ENCODE peak calls at places on chromosomes 7 and 10, in seven cellular contexts. One of them, this sample, is unnamed.

GRCh38 chr10:47365561-47365960 is 17.4 kb downstream of the RBP3 start:
- DNase-seq in activated CD8-positive, alpha-beta memory T cell treated with anti-CD3 and anti-CD28 coated beads, Interleukin-2, amount 10 ng/mL, durations not matched to agents 7 days and 5 days: no peak
- DNase-seq in NCI-H1092: no peak
- DNase-seq in activated T-cell treated with anti-CD3 and anti-CD28 coated beads, Interleukin-2, amount 50 U/mL, for 72 hours: no peak
- DNase-seq in activated T-helper 1 cell treated with Interleukin-2 at 50 U/mL for 16 hours: no peak
- DNase-seq in activated effector memory CD4-positive, alpha-beta T cell treated with anti-CD3 and anti-CD28 coated beads, Interleukin-2, amount 50 U/mL, for 16 hours: peak
- DNase-seq in HTR-8/SVneo: no peak
- DNase-seq in this sample: no peak

GRCh38 chr7:77351539-77352004 is 64.6 kb downstream of the GSAP start:
- DNase-seq in activated CD8-positive, alpha-beta memory T cell treated with anti-CD3 and anti-CD28 coated beads, Interleukin-2, amount 10 ng/mL, durations not matched to agents 7 days and 5 days: peak
- DNase-seq in NCI-H1092: no peak
- DNase-seq in activated effector memory CD4-positive, alpha-beta T cell treated with anti-CD3 and anti-CD28 coated beads, Interleukin-2, amount 50 U/mL, for 16 hours: peak
- DNase-seq in activated T-helper 1 cell treated with Interleukin-2 at 50 U/mL for 16 hours: peak
- DNase-seq in HTR-8/SVneo: no peak
- DNase-seq in activated T-cell treated with anti-CD3 and anti-CD28 coated beads, Interleukin-2, amount 50 U/mL, for 72 hours: peak
- DNase-seq in this sample: peak

GRCh38 chr7:27739301-27739913 is 555 bp upstream of the TAX1BP1 start:
- DNase-seq in NCI-H1092: no peak
- DNase-seq in activated effector memory CD4-positive, alpha-beta T cell treated with anti-CD3 and anti-CD28 coated beads, Interleukin-2, amount 50 U/mL, for 16 hours: no peak
- DNase-seq in activated CD8-positive, alpha-beta memory T cell treated with anti-CD3 and anti-CD28 coated beads, Interleukin-2, amount 10 ng/mL, durations not matched to agents 7 days and 5 days: no peak
- DNase-seq in activated T-cell treated with anti-CD3 and anti-CD28 coated beads, Interleukin-2, amount 50 U/mL, for 72 hours: no peak
- DNase-seq in activated T-helper 1 cell treated with Interleukin-2 at 50 U/mL for 16 hours: peak
- DNase-seq in HTR-8/SVneo: peak
- DNase-seq in this sample: no peak

GRCh38 chr7:116463956-116464355 is 35.6 kb upstream of the CAV2 start:
- DNase-seq in activated T-helper 1 cell treated with Interleukin-2 at 50 U/mL for 16 hours: no peak
- DNase-seq in activated CD8-positive, alpha-beta memory T cell treated with anti-CD3 and anti-CD28 coated beads, Interleukin-2, amount 10 ng/mL, durations not matched to agents 7 days and 5 days: no peak
- DNase-seq in activated T-cell treated with anti-CD3 and anti-CD28 coated beads, Interleukin-2, amount 50 U/mL, for 72 hours: no peak
- DNase-seq in NCI-H1092: no peak
- DNase-seq in HTR-8/SVneo: no peak
- DNase-seq in activated effector memory CD4-positive, alpha-beta T cell treated with anti-CD3 and anti-CD28 coated beads, Interleukin-2, amount 50 U/mL, for 16 hours: no peak
- DNase-seq in this sample: no peak

GRCh38 chr10:80410122-80410521 is 1.8 kb downstream of the PRXL2A start:
- DNase-seq in HTR-8/SVneo: no peak
- DNase-seq in activated T-cell treated with anti-CD3 and anti-CD28 coated beads, Interleukin-2, amount 50 U/mL, for 72 hours: no peak
- DNase-seq in NCI-H1092: no peak
- DNase-seq in activated CD8-positive, alpha-beta memory T cell treated with anti-CD3 and anti-CD28 coated beads, Interleukin-2, amount 10 ng/mL, durations not matched to agents 7 days and 5 days: no peak
- DNase-seq in activated effector memory CD4-positive, alpha-beta T cell treated with anti-CD3 and anti-CD28 coated beads, Interleukin-2, amount 50 U/mL, for 16 hours: no peak
- DNase-seq in activated T-helper 1 cell treated with Interleukin-2 at 50 U/mL for 16 hours: no peak
- DNase-seq in this sample: no peak

GRCh38 chr7:922334-923107 is 32.0 kb downstream of the ADAP1 start:
- DNase-seq in activated T-helper 1 cell treated with Interleukin-2 at 50 U/mL for 16 hours: no peak
- DNase-seq in NCI-H1092: no peak
- DNase-seq in HTR-8/SVneo: no peak
- DNase-seq in activated T-cell treated with anti-CD3 and anti-CD28 coated beads, Interleukin-2, amount 50 U/mL, for 72 hours: peak
- DNase-seq in activated effector memory CD4-positive, alpha-beta T cell treated with anti-CD3 and anti-CD28 coated beads, Interleukin-2, amount 50 U/mL, for 16 hours: peak
- DNase-seq in activated CD8-positive, alpha-beta memory T cell treated with anti-CD3 and anti-CD28 coated beads, Interleukin-2, amount 10 ng/mL, durations not matched to agents 7 days and 5 days: peak
- DNase-seq in this sample: peak

GRCh38 chr7:16320261-16320660 is 101.1 kb downstream of the CRPPA start:
- DNase-seq in activated effector memory CD4-positive, alpha-beta T cell treated with anti-CD3 and anti-CD28 coated beads, Interleukin-2, amount 50 U/mL, for 16 hours: no peak
- DNase-seq in NCI-H1092: no peak
- DNase-seq in activated T-helper 1 cell treated with Interleukin-2 at 50 U/mL for 16 hours: no peak
- DNase-seq in activated T-cell treated with anti-CD3 and anti-CD28 coated beads, Interleukin-2, amount 50 U/mL, for 72 hours: no peak
- DNase-seq in activated CD8-positive, alpha-beta memory T cell treated with anti-CD3 and anti-CD28 coated beads, Interleukin-2, amount 10 ng/mL, durations not matched to agents 7 days and 5 days: no peak
- DNase-seq in HTR-8/SVneo: no peak
- DNase-seq in this sample: no peak

GRCh38 chr10:84424731-84425165 is 96.4 kb downstream of the CCSER2 start:
- DNase-seq in activated T-cell treated with anti-CD3 and anti-CD28 coated beads, Interleukin-2, amount 50 U/mL, for 72 hours: no peak
- DNase-seq in activated effector memory CD4-positive, alpha-beta T cell treated with anti-CD3 and anti-CD28 coated beads, Interleukin-2, amount 50 U/mL, for 16 hours: no peak
- DNase-seq in activated CD8-positive, alpha-beta memory T cell treated with anti-CD3 and anti-CD28 coated beads, Interleukin-2, amount 10 ng/mL, durations not matched to agents 7 days and 5 days: peak
- DNase-seq in NCI-H1092: no peak
- DNase-seq in activated T-helper 1 cell treated with Interleukin-2 at 50 U/mL for 16 hours: no peak
- DNase-seq in HTR-8/SVneo: peak
- DNase-seq in this sample: no peak

GRCh38 chr10:60951272-60951724 is 7.3 kb upstream of the RHOBTB1 start:
- DNase-seq in HTR-8/SVneo: no peak
- DNase-seq in activated CD8-positive, alpha-beta memory T cell treated with anti-CD3 and anti-CD28 coated beads, Interleukin-2, amount 10 ng/mL, durations not matched to agents 7 days and 5 days: no peak
- DNase-seq in activated T-cell treated with anti-CD3 and anti-CD28 coated beads, Interleukin-2, amount 50 U/mL, for 72 hours: no peak
- DNase-seq in activated T-helper 1 cell treated with Interleukin-2 at 50 U/mL for 16 hours: no peak
- DNase-seq in activated effector memory CD4-positive, alpha-beta T cell treated with anti-CD3 and anti-CD28 coated beads, Interleukin-2, amount 50 U/mL, for 16 hours: no peak
- DNase-seq in NCI-H1092: no peak
- DNase-seq in this sample: no peak

GRCh38 chr10:119620241-119620753 is 23.5 kb upstream of the TIAL1 start:
- DNase-seq in activated T-cell treated with anti-CD3 and anti-CD28 coated beads, Interleukin-2, amount 50 U/mL, for 72 hours: peak
- DNase-seq in HTR-8/SVneo: no peak
- DNase-seq in activated CD8-positive, alpha-beta memory T cell treated with anti-CD3 and anti-CD28 coated beads, Interleukin-2, amount 10 ng/mL, durations not matched to agents 7 days and 5 days: no peak
- DNase-seq in NCI-H1092: no peak
- DNase-seq in activated effector memory CD4-positive, alpha-beta T cell treated with anti-CD3 and anti-CD28 coated beads, Interleukin-2, amount 50 U/mL, for 16 hours: no peak
- DNase-seq in activated T-helper 1 cell treated with Interleukin-2 at 50 U/mL for 16 hours: no peak
- DNase-seq in this sample: no peak

GRCh38 chr7:40047661-40048060 is 86.8 kb downstream of the MPLKIP start:
- DNase-seq in activated CD8-positive, alpha-beta memory T cell treated with anti-CD3 and anti-CD28 coated beads, Interleukin-2, amount 10 ng/mL, durations not matched to agents 7 days and 5 days: no peak
- DNase-seq in NCI-H1092: no peak
- DNase-seq in HTR-8/SVneo: no peak
- DNase-seq in activated effector memory CD4-positive, alpha-beta T cell treated with anti-CD3 and anti-CD28 coated beads, Interleukin-2, amount 50 U/mL, for 16 hours: no peak
- DNase-seq in activated T-cell treated with anti-CD3 and anti-CD28 coated beads, Interleukin-2, amount 50 U/mL, for 72 hours: no peak
- DNase-seq in activated T-helper 1 cell treated with Interleukin-2 at 50 U/mL for 16 hours: no peak
- DNase-seq in this sample: no peak

GRCh38 chr10:116838143-116838725 is 11.1 kb upstream of the ENO4 start:
- DNase-seq in activated CD8-positive, alpha-beta memory T cell treated with anti-CD3 and anti-CD28 coated beads, Interleukin-2, amount 10 ng/mL, durations not matched to agents 7 days and 5 days: no peak
- DNase-seq in activated T-helper 1 cell treated with Interleukin-2 at 50 U/mL for 16 hours: no peak
- DNase-seq in activated effector memory CD4-positive, alpha-beta T cell treated with anti-CD3 and anti-CD28 coated beads, Interleukin-2, amount 50 U/mL, for 16 hours: no peak
- DNase-seq in NCI-H1092: no peak
- DNase-seq in activated T-cell treated with anti-CD3 and anti-CD28 coated beads, Interleukin-2, amount 50 U/mL, for 72 hours: no peak
- DNase-seq in HTR-8/SVneo: no peak
- DNase-seq in this sample: no peak

GRCh38 chr7:140639366-140640053 is 1.1 kb downstream of the DENND2A start:
- DNase-seq in NCI-H1092: no peak
- DNase-seq in activated CD8-positive, alpha-beta memory T cell treated with anti-CD3 and anti-CD28 coated beads, Interleukin-2, amount 10 ng/mL, durations not matched to agents 7 days and 5 days: no peak
- DNase-seq in activated T-helper 1 cell treated with Interleukin-2 at 50 U/mL for 16 hours: no peak
- DNase-seq in HTR-8/SVneo: no peak
- DNase-seq in activated effector memory CD4-positive, alpha-beta T cell treated with anti-CD3 and anti-CD28 coated beads, Interleukin-2, amount 50 U/mL, for 16 hours: no peak
- DNase-seq in activated T-cell treated with anti-CD3 and anti-CD28 coated beads, Interleukin-2, amount 50 U/mL, for 72 hours: no peak
- DNase-seq in this sample: no peak

GRCh38 chr10:97549587-97550322 is 22.8 kb upstream of the ANKRD2 start:
- DNase-seq in NCI-H1092: no peak
- DNase-seq in activated CD8-positive, alpha-beta memory T cell treated with anti-CD3 and anti-CD28 coated beads, Interleukin-2, amount 10 ng/mL, durations not matched to agents 7 days and 5 days: no peak
- DNase-seq in HTR-8/SVneo: no peak
- DNase-seq in activated T-helper 1 cell treated with Interleukin-2 at 50 U/mL for 16 hours: no peak
- DNase-seq in activated T-cell treated with anti-CD3 and anti-CD28 coated beads, Interleukin-2, amount 50 U/mL, for 72 hours: no peak
- DNase-seq in activated effector memory CD4-positive, alpha-beta T cell treated with anti-CD3 and anti-CD28 coated beads, Interleukin-2, amount 50 U/mL, for 16 hours: no peak
- DNase-seq in this sample: no peak

GRCh38 chr10:61779950-61780659 is 117.4 kb downstream of the CABCOCO1 start:
- DNase-seq in activated effector memory CD4-positive, alpha-beta T cell treated with anti-CD3 and anti-CD28 coated beads, Interleukin-2, amount 50 U/mL, for 16 hours: peak
- DNase-seq in activated T-cell treated with anti-CD3 and anti-CD28 coated beads, Interleukin-2, amount 50 U/mL, for 72 hours: peak
- DNase-seq in activated CD8-positive, alpha-beta memory T cell treated with anti-CD3 and anti-CD28 coated beads, Interleukin-2, amount 10 ng/mL, durations not matched to agents 7 days and 5 days: no peak
- DNase-seq in NCI-H1092: no peak
- DNase-seq in HTR-8/SVneo: no peak
- DNase-seq in activated T-helper 1 cell treated with Interleukin-2 at 50 U/mL for 16 hours: no peak
- DNase-seq in this sample: peak

This sample was measured in activated CD4-positive, alpha-beta memory T cell treated with anti-CD3 and anti-CD28 coated beads, Interleukin-2, amount 10 ng/mL, durations not matched to agents 7 days and 5 days.